ENCODE peak calls at places on chromosomes 3 and 15, in nine cellular contexts. X, B, N, F, L, M, Q, U and V are unnamed samples.

GRCh38 chr15:83611312-83611711 is 42.6 kb upstream of the ADAMTSL3 start:
- DNase-seq in B (no peak), F (no peak), L (no peak), X (no peak), N (no peak), U (no peak), M (no peak), Q (no peak), V (no peak)

GRCh38 chr3:127819656-127820055 is 2.7 kb downstream of the MGLL start:
- DNase-seq in F (no peak), M (no peak), U (no peak), L (no peak), Q (no peak), X (no peak), N (no peak), B (no peak), V (no peak)

GRCh38 chr3:99242271-99242670 is 340.8 kb upstream of the DCBLD2 start:
- DNase-seq in M (no peak), U (no peak), F (no peak), N (no peak), Q (no peak), L (no peak), B (no peak), X (no peak), V (no peak)

GRCh38 chr3:143120716-143121239 is 1.2 kb downstream of the CHST2 start:
- DNase-seq in X (peak), Q (peak), F (no peak), N (peak), B (peak), M (peak), U (peak), L (no peak), V (no peak)

GRCh38 chr3:143502101-143502500 is 346.2 kb downstream of the SLC9A9 start:
- DNase-seq in X (no peak), L (no peak), Q (no peak), M (no peak), B (no peak), N (no peak), F (no peak), U (no peak), V (no peak)

GRCh38 chr15:32867313-32867626 is 149.5 kb downstream of the GREM1 start:
- DNase-seq in B (peak), Q (no peak), X (no peak), U (no peak), L (peak), N (no peak), F (no peak), M (no peak), V (no peak)

GRCh38 chr3:26293351-26293750 is 329.2 kb upstream of the LRRC3B start:
- DNase-seq in U (no peak), Q (no peak), N (no peak), L (no peak), B (no peak), M (no peak), X (no peak), F (no peak), V (no peak)

GRCh38 chr3:87260270-87260669 is 16.1 kb downstream of the POU1F1 start:
- DNase-seq in U (peak), Q (peak), X (peak), B (peak), M (peak), L (peak), N (peak), F (no peak), V (peak)

GRCh38 chr3:197692641-197693040 is 44.1 kb downstream of the RUBCN start:
- DNase-seq in U (no peak), X (no peak), L (no peak), N (no peak), M (no peak), F (no peak), Q (no peak), B (no peak), V (no peak)

GRCh38 chr3:38916706-38917105 is 100.7 kb upstream of the SCN10A start:
- DNase-seq in U (no peak), Q (no peak), F (no peak), B (no peak), N (no peak), X (no peak), M (no peak), L (peak), V (no peak)

GRCh38 chr3:48232734-48233133 is 8.2 kb upstream of the ZNF589 start:
- DNase-seq in N (peak), U (peak), X (peak), F (peak), B (peak), Q (peak), L (peak), M (peak), V (no peak)

GRCh38 chr3:33229066-33229465 is 10.5 kb upstream of the SUSD5 start:
- DNase-seq in Q (no peak), U (no peak), F (no peak), N (no peak), B (no peak), M (no peak), L (no peak), X (no peak), V (no peak)

GRCh38 chr3:195117978-195118581 is 152.9 kb downstream of the XXYLT1 start:
- DNase-seq in L (no peak), N (no peak), U (peak), X (no peak), Q (peak), B (no peak), M (no peak), F (no peak), V (no peak)

GRCh38 chr3:194058189-194058571 is 77.8 kb upstream of the HES1 start:
- DNase-seq in M (peak), N (peak), U (peak), F (no peak), X (no peak), L (peak), B (no peak), Q (peak), V (no peak)

GRCh38 chr3:142664819-142665218 is 59.0 kb upstream of the TRPC1 start:
- DNase-seq in X (no peak), L (no peak), N (no peak), M (no peak), F (no peak), Q (peak), U (no peak), B (no peak), V (no peak)

GRCh38 chr3:171351676-171352075 is 108.5 kb downstream of the TNIK start:
- DNase-seq in U (no peak), N (no peak), B (peak), L (peak), F (no peak), M (no peak), X (no peak), Q (no peak), V (peak)